ENCODE peak calls at places on chromosome 9, in seven cellular contexts. Q, E, R, U, G, Z and F are unnamed samples.

GRCh38 chr9:120723547-120723946 is 9.3 kb upstream of the MEGF9 start:
- DNase-seq in R (no peak), G (no peak), E (no peak), U (no peak), Z (no peak), Q (no peak), F (no peak)

GRCh38 chr9:110179734-110180133 is 28.2 kb downstream of the C9orf152 start:
- DNase-seq in R (no peak), U (no peak), E (no peak), Q (no peak), G (no peak), Z (no peak), F (no peak)

GRCh38 chr9:138076650-138077009 is 199.0 kb downstream of the CACNA1B start:
- DNase-seq in G (no peak), E (no peak), Z (no peak), R (no peak), U (no peak), Q (no peak), F (no peak)

GRCh38 chr9:107358867-107359440 is 75.9 kb downstream of the RAD23B start:
- DNase-seq in G (peak), E (no peak), R (no peak), Q (no peak), Z (no peak), U (no peak), F (no peak)

GRCh38 chr9:132143359-132143758 is 18.5 kb upstream of the NTNG2 start:
- DNase-seq in G (no peak), E (no peak), U (no peak), R (no peak), Z (no peak), Q (no peak), F (no peak)

GRCh38 chr9:92328225-92328624 is 2.5 kb downstream of the CENPP start:
- DNase-seq in Q (no peak), U (no peak), E (no peak), G (no peak), Z (no peak), R (no peak), F (no peak)

GRCh38 chr9:85703398-85703797 is 38.4 kb downstream of the AGTPBP1 start:
- DNase-seq in R (no peak), E (no peak), G (no peak), Q (no peak), U (no peak), Z (no peak), F (no peak)

GRCh38 chr9:115604831-115605483 is 487.0 kb upstream of the TNC start:
- DNase-seq in G (no peak), U (no peak), R (no peak), Q (no peak), Z (no peak), E (no peak), F (no peak)

GRCh38 chr9:3343671-3344070 is 182.1 kb downstream of the RFX3 start:
- DNase-seq in R (no peak), Q (no peak), G (no peak), U (no peak), E (no peak), Z (no peak), F (no peak)

GRCh38 chr9:114397219-114397847 is 9.6 kb upstream of the AKNA start:
- DNase-seq in G (no peak), E (no peak), R (no peak), Q (no peak), U (no peak), Z (no peak), F (no peak)

GRCh38 chr9:26043431-26043830 is 365.2 kb upstream of the TUSC1 start:
- DNase-seq in R (no peak), E (no peak), Z (no peak), U (no peak), G (no peak), Q (no peak), F (no peak)

GRCh38 chr9:107438211-107439030 is 51.1 kb downstream of the KLF4 start:
- DNase-seq in E (no peak), G (no peak), U (no peak), Z (no peak), Q (no peak), R (no peak), F (no peak)

GRCh38 chr9:130379649-130379970 is 65.2 kb upstream of the ASS1 start:
- DNase-seq in E (no peak), Z (no peak), U (no peak), R (no peak), Q (no peak), G (no peak), F (no peak)

GRCh38 chr9:5488616-5489015 is 21.7 kb upstream of the PDCD1LG2 start:
- DNase-seq in U (no peak), Q (no peak), Z (no peak), E (no peak), R (no peak), G (no peak), F (no peak)

GRCh38 chr9:14542071-14542470 is 151.2 kb downstream of the ZDHHC21 start:
- DNase-seq in G (no peak), Z (no peak), R (no peak), U (no peak), E (no peak), Q (no peak), F (no peak)

GRCh38 chr9:116005267-116005666 is 148.3 kb upstream of the PAPPA start:
- DNase-seq in U (no peak), E (no peak), Z (no peak), G (no peak), Q (no peak), R (no peak), F (no peak)

GRCh38 chr9:107373809-107374208 is 90.7 kb downstream of the RAD23B start:
- DNase-seq in Z (no peak), U (no peak), R (no peak), E (no peak), G (no peak), Q (no peak), F (no peak)

GRCh38 chr9:92094655-92095054 is 20.6 kb downstream of the SPTLC1 start:
- DNase-seq in R (no peak), U (peak), Z (no peak), E (no peak), G (no peak), Q (no peak), F (no peak)

GRCh38 chr9:4065054-4065453 is 234.8 kb downstream of the GLIS3 start:
- DNase-seq in Z (no peak), R (no peak), G (no peak), E (no peak), U (no peak), Q (no peak), F (no peak)

GRCh38 chr9:36163840-36164175 is 5.4 kb upstream of the CCIN start:
- DNase-seq in U (no peak), R (no peak), G (no peak), Q (no peak), E (no peak), Z (no peak), F (peak)

GRCh38 chr9:38641985-38642864 is 21.8 kb upstream of the ANKRD18A start:
- DNase-seq in Q (no peak), G (no peak), R (no peak), Z (no peak), E (no peak), U (no peak), F (peak)

GRCh38 chr9:123309611-123310010 is 41.2 kb upstream of the STRBP start:
- DNase-seq in Q (no peak), E (no peak), R (no peak), U (no peak), G (no peak), Z (no peak), F (no peak)